ENCODE peak calls at places on chromosomes 2 and 18, in seven cellular contexts. X is CD8-positive, alpha-beta T cell; R is uterus; P is Peyer's patch; F is thoracic aorta; D is GM23338; C is heart left ventricle. U is an unnamed sample. For H3K4me1, the result is how much of the 10 kb centered on the place peaks cover.

GRCh38 chr2:223532712-223533111 is 69.4 kb downstream of the SCG2 start:
- DNase-seq in X (no peak), R (no peak), P (no peak), F (no peak), D (no peak), C (no peak), U (no peak)

GRCh38 chr2:113407446-113408099 is 29.9 kb upstream of the ZNG1B start:
- DNase-seq in X (no peak), R (no peak), P (no peak), F (no peak), D (peak), C (no peak), U (no peak)

GRCh38 chr2:142865924-142866323 is 11.5 kb upstream of the KYNU start:
- DNase-seq in X (no peak), R (no peak), P (no peak), F (no peak), D (no peak), C (no peak), U (no peak)

GRCh38 chr2:71697106-71698010 is 244.0 kb downstream of the DYSF start:
- DNase-seq in X (no peak), R (no peak), P (peak), F (no peak), D (no peak), C (no peak), U (peak)

GRCh38 chr2:112636605-112637288 is 9.0 kb upstream of the SLC20A1 start:
- DNase-seq in X (no peak), R (no peak), P (no peak), F (no peak), D (no peak), C (no peak), U (no peak)

GRCh38 chr2:218010838-218011616 is 8.2 kb upstream of the TNS1 start:
- DNase-seq in X (no peak), R (no peak), P (no peak), F (no peak), D (no peak), C (no peak), U (no peak)

GRCh38 chr2:180573951-180574350 is 406.5 kb upstream of the UBE2E3 start:
- DNase-seq in X (no peak), R (no peak), P (no peak), F (no peak), D (no peak), C (no peak), U (no peak)

GRCh38 chr2:41948397-41948763 is 99.4 kb upstream of the PKDCC start:
- DNase-seq in X (no peak), R (no peak), P (no peak), F (no peak), D (peak), C (no peak), U (no peak)

GRCh38 chr2:134320930-134321329 is 67.1 kb downstream of the MGAT5 start:
- DNase-seq in X (peak), R (no peak), P (no peak), F (no peak), D (no peak), C (no peak), U (no peak)

GRCh38 chr18:61637319-61637718 is 255.5 kb downstream of the RNF152 start:
- DNase-seq in X (no peak), R (no peak), P (peak), F (no peak), D (peak), C (no peak), U (no peak)

GRCh38 chr2:23447405-23447804 is 62.4 kb downstream of the KLHL29 start:
- DNase-seq in X (no peak), R (no peak), P (no peak), F (no peak), D (no peak), C (no peak), U (no peak)

GRCh38 chr2:47897191-47897955 is 8.9 kb downstream of the FBXO11 start:
- DNase-seq in X (no peak), R (no peak), P (no peak), F (no peak), D (no peak), C (no peak), U (no peak)
- H3K4me1 ChIP-seq in X (half or more), R (under half), P (under half), F (half or more), D (under half), C (half or more), U (under half)

DNA sequence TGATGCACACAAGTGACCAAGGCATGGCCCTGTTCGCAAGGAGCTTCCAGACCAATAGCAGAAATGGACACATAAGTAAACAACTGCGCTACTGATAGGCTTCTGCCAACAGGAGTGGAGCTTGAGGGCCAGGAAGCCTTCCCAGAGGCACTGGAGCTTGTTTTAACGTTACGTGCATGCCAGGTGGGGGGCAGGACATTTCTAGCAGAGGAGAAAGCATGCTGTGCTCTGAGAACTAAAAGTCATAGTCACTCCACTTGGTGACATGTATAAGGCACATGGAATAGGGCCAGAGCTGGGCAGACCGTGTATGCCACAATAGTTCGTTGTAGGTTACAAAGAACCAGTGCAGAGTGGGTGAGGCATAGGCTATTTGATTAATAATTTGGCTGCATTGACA is 184.2 kb downstream of the NEDD4L start:
- DNase-seq in X (no peak), R (no peak), P (no peak), F (no peak), D (no peak), C (no peak), U (no peak)
- H3K4me1 ChIP-seq in X (under half), R (under half), P (under half), F (under half), D (half or more), C (under half), U (under half)

GRCh38 chr2:104641801-104642200 is 212.1 kb upstream of the POU3F3 start:
- DNase-seq in X (no peak), R (no peak), P (no peak), F (no peak), D (no peak), C (no peak), U (no peak)

GRCh38 chr2:104638162-104638561 is 215.8 kb upstream of the POU3F3 start:
- DNase-seq in X (no peak), R (no peak), P (no peak), F (no peak), D (no peak), C (no peak), U (no peak)

GRCh38 chr2:104638795-104639194 is 215.1 kb upstream of the POU3F3 start:
- DNase-seq in X (no peak), R (no peak), P (no peak), F (no peak), D (no peak), C (no peak), U (no peak)
- H3K4me1 ChIP-seq in X (under half), R (under half), P (under half), F (under half), D (under half), C (under half), U (under half)

DNA sequence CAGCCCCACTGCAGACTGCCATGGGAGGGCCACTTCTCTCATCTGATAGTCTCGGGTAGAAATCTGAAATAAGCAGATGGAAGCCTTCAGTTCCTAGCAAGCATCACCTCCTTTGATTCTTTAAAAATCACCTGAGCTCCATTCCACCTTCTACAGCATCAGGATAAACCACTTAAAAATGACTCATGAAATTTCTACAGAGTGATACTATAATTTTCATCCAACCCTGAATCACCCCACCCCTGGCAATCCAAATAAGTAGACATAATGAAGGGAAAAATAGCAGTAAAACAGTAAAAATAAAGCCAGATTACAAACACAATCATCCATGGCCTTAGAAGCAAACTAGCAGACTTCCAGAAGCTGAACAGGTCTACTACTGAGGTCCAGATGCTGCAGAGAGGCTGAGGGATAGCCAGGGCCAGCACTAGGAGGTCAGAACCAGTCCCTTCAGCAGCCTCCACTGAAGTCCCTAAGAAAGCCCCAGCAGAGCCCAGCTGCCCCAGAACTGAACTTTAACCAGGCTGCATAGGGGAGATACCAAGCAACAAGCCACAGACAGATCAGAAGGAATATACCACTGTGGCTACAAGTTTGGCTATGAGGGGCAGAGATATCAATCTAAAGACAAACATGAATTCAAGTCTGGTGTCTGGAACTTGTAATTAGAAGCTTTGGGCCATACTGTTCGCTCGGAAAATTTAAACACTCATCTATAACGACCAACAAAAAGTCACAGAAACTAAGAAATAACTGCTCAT is 54.7 kb upstream of the RNU4ATAC start:
- DNase-seq in X (no peak), R (no peak), P (no peak), F (no peak), D (no peak), C (no peak), U (no peak)
- H3K4me1 ChIP-seq in X (under half), R (under half), P (under half), F (under half), D (under half), C (half or more), U (under half)

GRCh38 chr2:37851828-37852584 is 73.1 kb upstream of the RMDN2 start:
- DNase-seq in X (no peak), R (no peak), P (no peak), F (no peak), D (no peak), C (no peak), U (no peak)
- H3K4me1 ChIP-seq in X (under half), R (under half), P (under half), F (under half), D (under half), C (under half), U (under half)

DNA sequence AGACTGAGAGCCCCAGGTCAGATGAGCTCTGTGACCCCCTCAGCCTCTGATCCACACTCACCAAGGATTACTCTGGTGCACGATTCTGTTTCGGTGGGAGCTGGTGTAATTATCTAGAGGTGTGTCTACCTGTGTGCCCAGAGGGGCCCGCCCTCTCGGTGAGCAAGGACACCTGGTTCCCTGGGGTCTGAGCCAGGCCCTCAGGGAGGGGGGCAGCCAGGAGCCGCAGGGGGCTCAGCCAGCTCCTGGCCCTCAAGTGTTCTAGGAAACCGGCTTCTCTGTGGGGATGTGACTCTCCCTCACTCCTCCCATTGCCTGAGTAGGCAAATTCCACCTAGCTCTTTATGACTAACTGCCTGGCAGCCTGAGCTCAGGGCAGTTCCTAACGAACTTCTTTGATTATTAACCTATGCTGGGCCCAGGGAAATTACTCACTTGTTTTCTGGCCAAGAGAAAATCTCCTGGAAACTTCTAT is 17.4 kb downstream of the AGAP1 start:
- DNase-seq in X (no peak), R (no peak), P (peak), F (no peak), D (no peak), C (no peak), U (no peak)
- H3K4me1 ChIP-seq in X (under half), R (under half), P (under half), F (under half), D (under half), C (under half), U (under half)

DNA sequence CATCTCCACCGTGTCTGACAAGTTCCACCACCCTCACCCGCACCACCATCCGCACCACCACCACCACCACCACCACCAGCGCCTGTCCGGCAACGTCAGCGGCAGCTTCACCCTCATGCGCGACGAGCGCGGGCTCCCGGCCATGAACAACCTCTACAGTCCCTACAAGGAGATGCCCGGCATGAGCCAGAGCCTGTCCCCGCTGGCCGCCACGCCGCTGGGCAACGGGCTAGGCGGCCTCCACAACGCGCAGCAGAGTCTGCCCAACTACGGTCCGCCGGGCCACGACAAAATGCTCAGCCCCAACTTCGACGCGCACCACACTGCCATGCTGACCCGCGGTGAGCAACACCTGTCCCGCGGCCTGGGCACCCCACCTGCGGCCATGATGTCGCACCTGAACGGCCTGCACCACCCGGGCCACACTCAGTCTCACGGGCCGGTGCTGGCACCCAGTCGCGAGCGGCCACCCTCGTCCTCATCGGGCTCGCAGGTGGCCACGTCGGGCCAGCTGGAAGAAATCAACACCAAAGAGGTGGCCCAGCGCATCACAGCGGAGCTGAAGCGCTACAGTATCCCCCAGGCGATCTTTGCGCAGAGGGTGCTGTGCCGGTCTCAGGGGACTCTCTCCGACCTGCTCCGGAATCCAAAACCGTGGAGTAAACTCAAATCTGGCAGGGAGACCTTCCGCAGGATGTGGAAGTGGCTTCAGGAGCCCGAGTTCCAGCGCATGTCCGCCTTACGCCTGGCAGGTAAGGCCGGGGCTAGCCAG is 1.2 kb downstream of the ONECUT2 start:
- DNase-seq in X (no peak), R (no peak), P (peak), F (no peak), D (peak), C (no peak), U (no peak)
- H3K4me1 ChIP-seq in X (half or more), R (under half), P (under half), F (under half), D (half or more), C (under half), U (under half)

GRCh38 chr2:159066541-159067156 is 98.2 kb downstream of the TANC1 start:
- DNase-seq in X (no peak), R (no peak), P (no peak), F (no peak), D (no peak), C (no peak), U (no peak)
- H3K4me1 ChIP-seq in X (under half), R (under half), P (under half), F (under half), D (under half), C (under half), U (under half)

GRCh38 chr2:69915050-69915945 is at the start of gene MXD1:
- DNase-seq in X (peak), R (no peak), P (peak), F (no peak), D (peak), C (peak), U (no peak)
- H3K4me1 ChIP-seq in X (under half), R (under half), P (under half), F (under half), D (under half), C (under half), U (under half)